ENCODE peak calls at places on chromosomes 4 and X, in six cellular contexts. X is activated CD8-positive, alpha-beta T cell treated with anti-CD3 and anti-CD28 coated beads for 36 hours; A is cardiac muscle cell; H is colonic mucosa; D is pancreas; S is A549. W is an unnamed sample.

GRCh38 chrX:2334237-2334636 is 166.5 kb downstream of the DHRSX start:
- DNase-seq in S (peak), H (no peak), D (no peak), X (no peak), A (no peak), W (no peak)

GRCh38 chr4:8727546-8728510 is 135.3 kb downstream of the CPZ start:
- DNase-seq in X (peak), D (no peak), S (no peak), H (no peak), A (no peak), W (no peak)

GRCh38 chr4:53479731-53480525 is 102.5 kb downstream of the FIP1L1 start:
- DNase-seq in X (no peak), D (no peak), S (no peak), H (no peak), A (no peak), W (no peak)

GRCh38 chrX:20060961-20061868 is 55.5 kb downstream of the MAP7D2 start:
- DNase-seq in H (no peak), X (no peak), S (no peak), D (peak), A (no peak), W (no peak)

GRCh38 chr4:48752256-48752655 is 27.8 kb downstream of the FRYL start:
- DNase-seq in D (no peak), X (no peak), H (no peak), A (no peak), S (no peak), W (no peak)

GRCh38 chrX:49053223-49054072 is 5.4 kb upstream of the CCDC120 start:
- DNase-seq in A (peak), X (peak), S (peak), H (no peak), D (peak), W (peak)

GRCh38 chr4:105461221-105462041 is 12.4 kb downstream of the PPA2 start:
- DNase-seq in H (no peak), S (no peak), X (no peak), A (no peak), D (no peak), W (no peak)

GRCh38 chr4:90727938-90728337 is 600.7 kb downstream of the CCSER1 start:
- DNase-seq in A (peak), H (no peak), X (no peak), D (no peak), S (peak), W (no peak)

GRCh38 chrX:27796640-27797257 is 11.0 kb upstream of the MAGEB10 start:
- DNase-seq in H (no peak), S (no peak), X (no peak), D (no peak), A (no peak), W (no peak)

GRCh38 chr4:55183926-55184599 is 58.7 kb upstream of the KDR start:
- DNase-seq in D (no peak), S (peak), A (no peak), H (no peak), X (no peak), W (no peak)

GRCh38 chr4:120858776-120859175 is 63.8 kb downstream of the PRDM5 start:
- DNase-seq in S (no peak), D (no peak), H (no peak), X (no peak), A (no peak), W (no peak)

GRCh38 chr4:156946508-156947197 is 24.9 kb downstream of the PDGFC start:
- DNase-seq in S (peak), A (no peak), X (no peak), D (no peak), H (no peak), W (no peak)

GRCh38 chrX:31540313-31540712 is 468.5 kb upstream of the FTHL17 start:
- DNase-seq in H (no peak), X (no peak), A (no peak), D (no peak), S (no peak), W (no peak)

GRCh38 chr4:2583517-2583916 is 47.1 kb downstream of the FAM193A start:
- DNase-seq in X (no peak), H (no peak), S (peak), A (no peak), D (no peak), W (no peak)

GRCh38 chrX:78595901-78596502 is 63.1 kb downstream of the RTL3 start:
- DNase-seq in A (peak), X (peak), D (no peak), S (peak), H (no peak), W (peak)

GRCh38 chr4:156931267-156931666 is 40.3 kb downstream of the PDGFC start:
- DNase-seq in A (no peak), D (no peak), S (peak), X (no peak), H (no peak), W (no peak)

GRCh38 chrX:73841337-73841736 is 278.3 kb downstream of the CHIC1 start:
- DNase-seq in A (no peak), D (no peak), X (no peak), S (no peak), H (no peak), W (no peak)

GRCh38 chr4:180542445-180543100 is 1700.6 kb upstream of the TENM3 start:
- DNase-seq in A (no peak), H (no peak), D (no peak), S (peak), X (no peak), W (no peak)

GRCh38 chr4:2935762-2936743 is 27.2 kb downstream of the NOP14 start:
- DNase-seq in S (peak), D (peak), H (no peak), A (no peak), X (peak), W (no peak)

GRCh38 chrX:37454537-37455285 is 105.5 kb downstream of the PRRG1 start:
- DNase-seq in H (peak), A (no peak), S (peak), X (no peak), D (no peak), W (no peak)

GRCh38 chrX:2430265-2430825 is 70.4 kb downstream of the DHRSX start:
- DNase-seq in D (no peak), A (no peak), H (no peak), S (no peak), X (no peak), W (no peak)

GRCh38 chr4:30619679-30620078 is 100.5 kb upstream of the PCDH7 start:
- DNase-seq in S (no peak), A (peak), H (no peak), X (no peak), D (no peak), W (no peak)

GRCh38 chrX:109952050-109952449 is 50.9 kb upstream of the TMEM164 start:
- DNase-seq in D (no peak), H (no peak), S (peak), X (no peak), A (no peak), W (no peak)

GRCh38 chr4:80538276-80538926 is 202.9 kb downstream of the CFAP299 start:
- DNase-seq in D (no peak), A (no peak), H (no peak), S (no peak), X (no peak), W (no peak)

GRCh38 chr4:77599378-77599777 is 6.2 kb upstream of the CXCL13 start:
- DNase-seq in H (peak), S (peak), D (no peak), A (no peak), X (peak), W (peak)

GRCh38 chr4:112257098-112257497 is 25.5 kb downstream of the AP1AR start:
- DNase-seq in A (no peak), H (no peak), X (no peak), S (no peak), D (no peak), W (no peak)

GRCh38 chr4:107379054-107379869 is 340.8 kb downstream of the PAPSS1 start:
- DNase-seq in D (no peak), H (no peak), X (no peak), A (peak), S (no peak), W (no peak)

GRCh38 chr4:81827568-81828202 is 356.0 kb upstream of the RASGEF1B start:
- DNase-seq in S (no peak), X (peak), A (no peak), D (no peak), H (no peak), W (no peak)

GRCh38 chr4:124953059-124953850 is 240.7 kb upstream of the ANKRD50 start:
- DNase-seq in H (no peak), A (no peak), S (no peak), D (no peak), X (no peak), W (no peak)

GRCh38 chr4:19304028-19304427 is 947.7 kb upstream of the SLIT2 start:
- DNase-seq in D (no peak), H (no peak), S (no peak), A (no peak), X (no peak), W (no peak)

GRCh38 chrX:150765782-150766350 is 72.7 kb downstream of the MTMR1 start:
- DNase-seq in D (no peak), X (no peak), A (no peak), S (no peak), H (no peak), W (no peak)

GRCh38 chrX:150767475-150768131 is 74.4 kb downstream of the MTMR1 start:
- DNase-seq in H (peak), S (no peak), D (no peak), A (no peak), X (peak), W (no peak)

GRCh38 chrX:150765237-150765636 is 72.0 kb downstream of the MTMR1 start:
- DNase-seq in X (no peak), A (no peak), H (no peak), S (no peak), D (no peak), W (no peak)

GRCh38 chrX:150767045-150767395 is 73.8 kb downstream of the MTMR1 start:
- DNase-seq in D (no peak), X (no peak), S (no peak), H (no peak), A (no peak), W (no peak)

DNA sequence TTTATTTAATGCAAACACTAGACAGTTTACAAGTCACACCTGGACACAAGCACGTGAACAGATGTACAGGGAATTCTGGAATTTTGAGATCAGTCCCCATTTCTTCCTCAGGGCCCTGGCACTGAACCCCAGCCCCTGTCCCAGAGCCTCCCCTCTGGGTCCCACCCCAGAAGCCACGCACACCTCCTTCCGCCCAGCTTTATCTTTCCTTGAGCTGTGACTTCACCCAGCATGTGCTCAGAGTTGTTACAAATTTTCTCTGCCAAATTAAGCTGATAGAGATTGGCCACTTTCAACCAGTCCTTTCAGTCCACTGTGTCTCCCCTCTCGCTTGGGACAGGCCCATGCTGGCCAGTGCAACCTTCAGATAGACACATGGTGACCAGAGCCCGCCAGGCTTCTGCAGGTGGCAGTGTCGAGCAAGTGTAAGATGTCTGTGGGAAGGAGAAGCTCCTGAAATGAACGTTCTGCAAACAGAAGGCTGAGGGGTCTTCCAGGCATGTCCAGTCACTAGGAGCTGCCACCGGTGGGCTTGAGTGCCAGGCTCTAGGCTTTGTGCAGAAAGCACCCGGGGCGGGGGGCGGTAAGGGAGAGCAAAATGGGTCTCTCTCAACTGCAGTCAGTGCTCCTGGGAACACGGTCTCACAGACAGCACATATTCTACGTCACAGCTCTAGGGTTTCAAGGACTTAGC is 73.3 kb downstream of the MTMR1 start:
- DNase-seq in A (no peak), X (no peak), D (no peak), H (no peak), S (peak), W (no peak)
- TF ChIP-seq CTCF in A (peak), X (no peak), D (no peak), H (no peak), S (no peak), W (no peak)

GRCh38 chrX:70998402-70999027 is 67.6 kb upstream of the SLC7A3 start:
- DNase-seq in A (peak), H (peak), X (peak), D (no peak), S (peak), W (peak)
- TF ChIP-seq CTCF in A (peak), H (no peak), X (no peak), D (no peak), S (peak), W (peak)

GRCh38 chr4:98784947-98785693 is 126.7 kb upstream of the TSPAN5 start:
- DNase-seq in H (no peak), D (no peak), X (no peak), A (no peak), S (no peak), W (no peak)

GRCh38 chr4:98781641-98782348 is 123.4 kb upstream of the TSPAN5 start:
- DNase-seq in D (no peak), S (no peak), H (no peak), A (no peak), X (no peak), W (no peak)

GRCh38 chr4:98780926-98781325 is 122.5 kb upstream of the TSPAN5 start:
- DNase-seq in X (no peak), S (no peak), A (no peak), H (no peak), D (no peak), W (no peak)

GRCh38 chr4:98786866-98787265 is 128.5 kb upstream of the TSPAN5 start:
- DNase-seq in A (peak), D (no peak), X (no peak), H (no peak), S (peak), W (no peak)
- TF ChIP-seq CTCF in A (peak), D (no peak), X (no peak), H (no peak), S (peak), W (no peak)

GRCh38 chrX:16469870-16470269 is 180.1 kb upstream of the S100G start:
- DNase-seq in D (no peak), X (no peak), S (peak), H (no peak), A (no peak), W (no peak)
- TF ChIP-seq CTCF in D (no peak), X (no peak), S (no peak), H (no peak), A (peak), W (no peak)

GRCh38 chrX:9885150-9885549 is 82.0 kb upstream of the CLDN34 start:
- DNase-seq in X (peak), D (no peak), S (peak), H (peak), A (peak), W (peak)
- TF ChIP-seq CTCF in X (peak), D (peak), S (peak), H (peak), A (peak), W (peak)

DNA sequence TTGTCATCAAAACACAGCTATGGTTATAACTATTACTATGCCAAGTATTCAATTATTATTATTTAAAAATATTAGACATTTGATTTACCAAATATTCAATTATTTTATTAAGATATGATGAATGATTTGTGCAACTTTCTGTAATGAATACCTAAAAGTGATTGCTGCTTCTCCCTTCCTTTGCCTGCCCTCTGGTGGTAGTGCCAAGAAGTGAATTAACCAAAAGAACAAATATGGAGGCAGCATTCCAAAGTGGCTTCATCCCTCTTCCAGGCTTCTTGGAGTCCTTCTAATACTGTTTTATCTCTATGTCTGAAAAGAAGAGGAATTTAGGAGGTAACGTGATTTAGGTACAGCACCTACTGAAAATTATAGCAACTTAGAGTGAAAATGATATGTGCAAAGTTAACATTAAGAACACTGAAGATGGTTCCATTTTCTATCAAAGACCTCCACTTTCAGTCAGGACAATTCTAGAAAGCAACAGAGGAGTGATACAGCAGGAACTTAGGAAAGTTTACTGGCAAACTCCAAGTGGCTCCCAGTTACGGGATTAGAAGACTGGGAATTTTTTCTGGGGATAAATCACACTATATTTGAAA is 43.0 kb downstream of the ENPEP start:
- DNase-seq in A (peak), S (peak), D (no peak), X (peak), H (peak), W (peak)
- TF ChIP-seq CTCF in A (peak), S (peak), D (peak), X (peak), H (peak), W (peak)

GRCh38 chrX:17005712-17006372 is 59.4 kb downstream of the REPS2 start:
- DNase-seq in X (no peak), H (no peak), D (no peak), A (no peak), S (no peak), W (no peak)

GRCh38 chrX:17009856-17010650 is 63.6 kb downstream of the REPS2 start:
- DNase-seq in S (no peak), H (no peak), A (no peak), D (no peak), X (no peak), W (no peak)

DNA sequence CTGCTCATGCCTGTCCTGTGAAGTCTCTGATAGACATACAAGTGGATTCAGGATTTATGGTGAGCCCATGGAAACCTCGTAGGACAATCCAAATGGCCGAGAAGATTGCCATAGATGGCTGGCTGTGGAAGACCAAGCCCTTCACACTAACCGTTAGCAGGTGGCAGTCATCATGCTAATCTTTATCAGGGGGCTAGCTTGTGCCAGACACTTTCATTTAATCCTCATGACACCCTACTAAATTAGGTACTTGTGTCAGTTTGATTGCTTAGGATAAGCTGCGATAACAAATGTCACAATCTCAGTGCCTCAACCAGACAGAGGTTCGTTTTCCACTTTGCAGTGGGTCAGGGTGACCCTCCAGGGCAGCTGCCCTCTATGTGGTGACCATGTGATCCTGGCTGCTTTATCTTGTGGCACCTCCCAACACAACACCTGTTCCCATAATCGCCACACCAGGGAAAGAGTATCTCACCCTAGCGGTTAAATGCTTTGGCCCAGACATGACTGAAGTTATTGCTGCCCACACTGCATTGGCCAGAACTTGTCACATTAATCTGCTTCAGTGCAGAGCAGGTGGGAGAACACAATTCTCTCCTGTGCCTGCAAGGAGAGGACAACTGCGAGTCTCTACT is 60.8 kb downstream of the REPS2 start:
- DNase-seq in A (peak), D (no peak), S (peak), X (no peak), H (no peak), W (no peak)
- TF ChIP-seq CTCF in A (peak), D (peak), S (peak), X (no peak), H (no peak), W (peak)

DNA sequence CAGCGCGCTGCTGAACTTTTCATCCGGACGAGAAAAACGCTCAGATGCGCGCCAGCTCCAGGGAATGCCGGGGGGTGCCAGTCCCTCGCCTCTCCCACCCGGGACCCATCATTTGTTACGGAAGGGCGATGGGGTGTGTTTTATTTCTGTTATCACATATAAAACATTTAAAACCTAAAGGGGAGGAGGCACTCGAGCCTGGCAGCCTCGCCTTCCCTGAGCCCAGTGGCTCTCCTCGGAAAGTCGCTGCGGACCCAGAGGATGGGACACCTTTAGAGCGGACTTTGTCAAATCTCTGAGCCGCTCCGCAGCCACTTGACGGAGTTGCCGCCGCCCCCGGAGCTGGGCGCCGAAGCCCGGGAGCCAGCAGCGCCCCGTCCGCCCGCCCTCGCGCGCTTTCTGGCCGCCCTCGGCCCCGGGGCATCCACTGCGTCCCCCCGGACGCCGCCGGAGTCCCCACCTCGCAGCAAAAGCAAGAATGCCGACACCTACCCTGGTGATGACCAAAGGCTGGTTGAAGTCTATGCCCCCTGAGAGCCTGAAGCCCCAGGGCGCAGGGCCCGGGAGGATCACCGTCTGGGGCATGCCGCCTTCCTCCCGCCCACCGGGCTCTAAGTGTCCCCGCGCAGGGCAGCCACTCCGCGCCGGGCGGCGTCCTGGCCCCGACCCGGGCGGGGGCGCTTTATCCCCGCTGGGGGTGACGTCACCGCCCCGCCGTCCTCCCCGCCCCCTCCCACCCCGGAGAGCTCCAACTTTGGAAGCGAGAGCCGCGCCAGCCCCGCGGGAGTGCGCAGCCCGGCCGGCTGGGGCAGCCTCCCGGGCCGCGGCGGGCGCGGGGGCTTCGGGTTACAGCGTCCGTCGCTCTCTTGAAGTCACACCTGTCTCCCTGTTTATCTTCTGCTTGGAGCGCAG is at the start of gene PDLIM3:
- DNase-seq in X (peak), S (no peak), H (peak), A (peak), D (peak), W (peak)
- TF ChIP-seq CTCF in X (no peak), S (no peak), H (no peak), A (no peak), D (no peak), W (no peak)